ENCODE peak calls at places on chromosome 15, in six cellular contexts. C is progenitor cell of endocrine pancreas; X is GM04504; F is nephron progenitor cell; T is HuH-7.5; J is activated CD4-positive, alpha-beta T cell treated with anti-CD3 and anti-CD28 coated beads, Interleukin-2, amount 10 ng/mL, durations not matched to agents 7 days and 5 days. D is an unnamed sample.

GRCh38 chr15:101063891-101064794 is 145.0 kb downstream of the LRRK1 start:
- DNase-seq in C (no peak), X (no peak), F (no peak), T (no peak), J (no peak), D (no peak)

GRCh38 chr15:88894348-88894818 is 961 bp downstream of the HAPLN3 start:
- DNase-seq in C (peak), X (no peak), F (peak), T (peak), J (peak), D (peak)

GRCh38 chr15:88185584-88185983 is 71.0 kb downstream of the NTRK3 start:
- DNase-seq in C (no peak), X (no peak), F (no peak), T (no peak), J (no peak), D (no peak)

GRCh38 chr15:48176097-48176496 is 2.0 kb downstream of the MYEF2 start:
- DNase-seq in C (no peak), X (no peak), F (no peak), T (no peak), J (no peak), D (no peak)

GRCh38 chr15:58269455-58270414 is 131.6 kb downstream of the AQP9 start:
- DNase-seq in C (peak), X (peak), F (peak), T (no peak), J (peak), D (peak)

GRCh38 chr15:70436428-70436827 is 326.9 kb downstream of the UACA start:
- DNase-seq in C (no peak), X (no peak), F (no peak), T (no peak), J (no peak), D (no peak)

GRCh38 chr15:63381301-63382192 is at the start of gene CA12:
- DNase-seq in C (peak), X (no peak), F (peak), T (peak), J (no peak), D (peak)

GRCh38 chr15:61834076-61834697 is 226.1 kb downstream of the VPS13C start:
- DNase-seq in C (peak), X (peak), F (peak), T (peak), J (peak), D (peak)

GRCh38 chr15:77037475-77038209 is 33.3 kb downstream of the TSPAN3 start:
- DNase-seq in C (no peak), X (no peak), F (no peak), T (peak), J (no peak), D (no peak)

GRCh38 chr15:20349774-20350498 is 191.7 kb downstream of the GOLGA6L6 start:
- DNase-seq in C (no peak), X (no peak), F (no peak), T (no peak), J (peak), D (no peak)

GRCh38 chr15:67685008-67685599 is 140.2 kb upstream of the SKOR1 start:
- DNase-seq in C (no peak), X (no peak), F (no peak), T (peak), J (no peak), D (peak)

GRCh38 chr15:89396723-89397652 is 62.4 kb upstream of the POLG start:
- DNase-seq in C (no peak), X (no peak), F (no peak), T (no peak), J (no peak), D (peak)

GRCh38 chr15:43517354-43518072 is at the start of gene MAP1A:
- DNase-seq in C (no peak), X (no peak), F (peak), T (no peak), J (no peak), D (no peak)

GRCh38 chr15:80070840-80071239 is 11.4 kb downstream of the ZFAND6 start:
- DNase-seq in C (no peak), X (no peak), F (no peak), T (no peak), J (no peak), D (peak)

GRCh38 chr15:48318131-48318530 is 13.1 kb upstream of the DUT start:
- DNase-seq in C (no peak), X (no peak), F (no peak), T (no peak), J (no peak), D (no peak)

GRCh38 chr15:45113380-45113990 is 487 bp downstream of the DUOX2 start:
- DNase-seq in C (no peak), X (no peak), F (no peak), T (no peak), J (no peak), D (no peak)

GRCh38 chr15:68220489-68220888 is 9.0 kb downstream of the CLN6 start:
- DNase-seq in C (no peak), X (no peak), F (no peak), T (no peak), J (no peak), D (no peak)

GRCh38 chr15:45550436-45550835 is 27.9 kb upstream of the SLC30A4 start:
- DNase-seq in C (no peak), X (no peak), F (no peak), T (no peak), J (no peak), D (no peak)

GRCh38 chr15:39381517-39381916 is 199.4 kb upstream of the THBS1 start:
- DNase-seq in C (no peak), X (no peak), F (no peak), T (no peak), J (no peak), D (no peak)

GRCh38 chr15:28977377-28978010 is 91.7 kb downstream of the APBA2 start:
- DNase-seq in C (no peak), X (peak), F (no peak), T (no peak), J (no peak), D (no peak)

GRCh38 chr15:68289057-68289456 is 11.5 kb downstream of the FEM1B start:
- DNase-seq in C (no peak), X (no peak), F (no peak), T (no peak), J (no peak), D (no peak)

GRCh38 chr15:48710952-48711495 is 65.5 kb upstream of the FBN1 start:
- DNase-seq in C (no peak), X (no peak), F (no peak), T (no peak), J (no peak), D (peak)

GRCh38 chr15:97482521-97482920 is 478.0 kb upstream of the ARRDC4 start:
- DNase-seq in C (no peak), X (no peak), F (peak), T (no peak), J (no peak), D (no peak)

GRCh38 chr15:89749951-89750559 is 994 bp downstream of the MESP1 start:
- DNase-seq in C (no peak), X (no peak), F (no peak), T (no peak), J (no peak), D (peak)

GRCh38 chr15:31501536-31502157 is 175.0 kb downstream of the KLF13 start:
- DNase-seq in C (no peak), X (no peak), F (no peak), T (no peak), J (no peak), D (no peak)

GRCh38 chr15:38150794-38151193 is 101.8 kb upstream of the SPRED1 start:
- DNase-seq in C (no peak), X (no peak), F (no peak), T (no peak), J (no peak), D (no peak)

GRCh38 chr15:94324117-94324826 is 92.9 kb downstream of the MCTP2 start:
- DNase-seq in C (peak), X (peak), F (peak), T (peak), J (peak), D (peak)

GRCh38 chr15:63146684-63147083 is 10.6 kb downstream of the RPS27L start:
- DNase-seq in C (no peak), X (no peak), F (no peak), T (no peak), J (no peak), D (peak)

GRCh38 chr15:46309914-46310313 is 675.1 kb downstream of the SQOR start:
- DNase-seq in C (no peak), X (no peak), F (peak), T (no peak), J (no peak), D (no peak)

D was measured in NB4.